ENCODE peak calls at places on chromosomes 3 and 15, in ten cellular contexts. U, V, D, B, Q, L, M, Y, S and I are unnamed samples.

GRCh38 chr3:177464392-177465225 is 267.3 kb upstream of the TBL1XR1 start:
- DNase-seq in U (no peak), V (no peak), D (no peak), B (no peak), Q (no peak), L (no peak), M (no peak), Y (no peak), S (no peak), I (no peak)

GRCh38 chr3:18989237-18989812 is 159.0 kb upstream of the KCNH8 start:
- DNase-seq in U (no peak), V (no peak), D (no peak), B (no peak), Q (no peak), L (no peak), M (no peak), Y (no peak), S (no peak), I (no peak)

GRCh38 chr3:5479229-5479799 is 291.8 kb downstream of the EDEM1 start:
- DNase-seq in U (no peak), V (no peak), D (no peak), B (no peak), Q (no peak), L (no peak), M (no peak), Y (no peak), S (no peak), I (no peak)

GRCh38 chr15:75348034-75348562 is 1.3 kb downstream of the NEIL1 start:
- DNase-seq in U (no peak), V (no peak), D (no peak), B (no peak), Q (no peak), L (no peak), M (no peak), Y (no peak), S (no peak), I (no peak)

GRCh38 chr3:8990266-8991215 is 27.3 kb upstream of the RAD18 start:
- DNase-seq in U (no peak), V (peak; percentile 64), D (no peak), B (no peak), Q (no peak), L (no peak), M (no peak), Y (no peak), S (no peak), I (no peak)

GRCh38 chr3:20857636-20858035 is 671.6 kb upstream of the SGO1 start:
- DNase-seq in U (no peak), V (no peak), D (no peak), B (no peak), Q (no peak), L (no peak), M (no peak), Y (no peak), S (no peak), I (no peak)

GRCh38 chr3:72441284-72441994 is 406.8 kb downstream of the SHQ1 start:
- DNase-seq in U (no peak), V (no peak), D (no peak), B (no peak), Q (no peak), L (no peak), M (no peak), Y (no peak), S (no peak), I (no peak)

GRCh38 chr3:59212128-59212764 is 162.4 kb upstream of the CFAP20DC start:
- DNase-seq in U (no peak), V (no peak), D (no peak), B (no peak), Q (no peak), L (no peak), M (no peak), Y (peak; percentile 21), S (no peak), I (no peak)

GRCh38 chr3:157532529-157533297 is 29.5 kb upstream of the VEPH1 start:
- DNase-seq in U (peak; percentile 38), V (no peak), D (peak; percentile 17), B (no peak), Q (no peak), L (peak; percentile 28), M (no peak), Y (peak; percentile 58), S (no peak), I (no peak)

GRCh38 chr3:124834723-124835718 is 52.1 kb downstream of the ITGB5 start:
- DNase-seq in U (peak; percentile 38), V (no peak), D (peak; percentile 40), B (no peak), Q (peak; percentile 58), L (peak; percentile 69), M (peak; percentile 60), Y (peak; percentile 61), S (peak; percentile 34), I (no peak)

GRCh38 chr3:133254716-133255115 is 145.1 kb upstream of the BFSP2 start:
- DNase-seq in U (no peak), V (no peak), D (no peak), B (no peak), Q (no peak), L (no peak), M (no peak), Y (no peak), S (no peak), I (no peak)

GRCh38 chr3:126147147-126147931 is 33.0 kb downstream of the ALDH1L1 start:
- DNase-seq in U (no peak), V (peak; percentile 72), D (no peak), B (no peak), Q (peak; percentile 25), L (no peak), M (peak; percentile 13), Y (no peak), S (peak; percentile 6), I (no peak)

GRCh38 chr3:117261907-117262518 is 552.4 kb downstream of the TUSC7 start:
- DNase-seq in U (no peak), V (no peak), D (no peak), B (no peak), Q (no peak), L (no peak), M (no peak), Y (no peak), S (peak; percentile 16), I (no peak)

DNA sequence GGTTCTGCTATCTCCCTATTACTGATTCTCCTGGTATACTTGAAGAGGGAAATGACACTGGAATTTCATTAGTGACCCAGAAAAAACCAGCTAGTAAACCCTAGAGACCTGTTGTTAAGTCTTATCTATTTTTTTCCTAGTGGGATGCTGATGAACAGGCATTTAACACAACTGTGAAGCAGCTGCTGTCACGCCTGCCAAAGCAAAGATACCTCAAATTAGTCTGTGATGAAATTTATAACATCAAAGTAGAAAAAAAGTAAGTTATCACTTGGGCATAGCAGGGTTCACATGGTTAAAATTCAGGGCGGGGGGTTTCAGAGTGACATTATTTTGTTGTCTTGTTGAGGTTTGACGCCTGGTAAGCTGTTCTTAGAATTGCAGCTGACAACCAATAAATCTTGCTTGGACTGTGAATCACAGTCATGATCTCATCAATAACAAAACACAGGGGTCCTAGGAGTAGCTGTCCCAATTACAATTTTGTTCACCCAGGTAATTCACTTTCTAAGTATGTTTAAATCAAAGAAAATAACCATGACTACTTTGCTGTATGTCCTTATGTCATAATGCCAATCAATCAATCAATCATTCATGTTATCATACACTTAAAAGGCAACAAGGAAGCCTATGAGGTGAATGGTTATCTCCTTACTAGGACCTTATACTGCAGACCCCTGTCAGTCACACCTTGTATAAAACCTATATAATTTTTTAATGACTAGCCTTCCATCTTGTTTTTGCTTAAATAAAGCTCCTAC is 4.6 kb downstream of the SRP14 start:
- DNase-seq in U (no peak), V (no peak), D (no peak), B (no peak), Q (no peak), L (no peak), M (no peak), Y (no peak), S (no peak), I (no peak)
- TF ChIP-seq POLR2A in U (no peak), V (no peak), D (no peak), B (no peak), Q (no peak), L (no peak), M (no peak), Y (no peak), S (no peak), I (no peak)

DNA sequence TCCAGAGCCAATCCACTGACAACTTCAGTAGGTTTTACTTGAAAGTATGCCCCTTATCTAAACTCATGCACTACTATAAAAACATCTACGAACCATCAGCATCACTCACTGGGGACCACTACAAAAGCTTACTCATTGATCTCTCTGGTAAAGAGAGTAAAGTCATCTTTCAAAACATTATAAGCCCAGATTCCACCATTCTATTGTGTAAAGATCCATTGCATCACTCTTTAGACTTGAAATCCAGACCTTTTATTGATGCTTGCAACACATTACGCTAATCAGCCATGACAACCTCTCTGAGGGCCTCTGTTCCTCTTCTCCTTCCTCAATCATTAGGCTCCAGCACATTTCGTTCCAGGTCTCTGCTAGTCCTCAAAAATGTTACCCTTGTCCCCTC is 248.9 kb upstream of the WNT5A start:
- DNase-seq in U (no peak), V (no peak), D (no peak), B (no peak), Q (no peak), L (no peak), M (no peak), Y (no peak), S (no peak), I (no peak)
- TF ChIP-seq POLR2A in U (no peak), V (no peak), D (no peak), B (no peak), Q (no peak), L (no peak), M (no peak), Y (no peak), S (no peak), I (no peak)

DNA sequence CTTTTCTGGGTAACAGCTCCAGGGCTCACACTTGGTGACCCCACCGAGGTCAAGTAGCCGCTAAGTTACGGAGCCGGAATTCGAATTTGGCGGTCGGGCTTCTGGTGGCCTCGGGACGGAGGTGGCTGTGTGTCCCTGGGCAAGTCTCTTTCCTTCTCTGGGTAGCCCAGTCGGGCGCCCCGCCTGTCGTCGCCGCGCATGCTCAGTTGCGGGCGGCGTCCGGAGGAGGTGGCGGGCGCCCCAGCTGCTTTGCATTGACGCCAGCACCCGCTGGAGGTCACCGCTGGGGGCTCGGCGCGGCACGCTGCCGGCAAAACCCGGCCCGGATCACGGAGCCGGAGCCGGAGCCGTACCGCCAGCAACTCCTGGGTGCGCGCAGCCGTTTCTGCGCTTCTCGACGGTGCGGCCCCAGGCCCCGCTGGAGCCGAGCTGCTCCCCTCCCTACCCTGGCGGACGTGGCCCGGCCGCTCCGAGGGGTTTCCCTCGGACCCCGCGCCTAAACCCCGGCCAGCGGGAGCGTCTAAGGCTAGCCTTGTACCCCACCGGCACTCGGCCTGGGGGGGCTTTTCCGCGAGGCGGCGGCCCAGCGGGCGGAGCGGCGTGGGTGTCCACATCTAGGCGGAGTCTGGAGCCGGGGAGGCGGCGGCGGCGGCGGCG is 474 bp upstream of the PDE8A start:
- DNase-seq in U (peak; percentile 95), V (peak; percentile 99), D (peak; percentile 95), B (peak; percentile 72), Q (peak; percentile 89), L (peak; percentile 96), M (peak; percentile 95), Y (peak; percentile 99), S (peak; percentile 95), I (peak; percentile 78)
- TF ChIP-seq POLR2A in U (peak; percentile 95), V (peak; percentile 83), D (no peak), B (peak; percentile 15), Q (no peak), L (no peak), M (peak; percentile 90), Y (peak; percentile 25), S (peak; percentile 55), I (no peak)

DNA sequence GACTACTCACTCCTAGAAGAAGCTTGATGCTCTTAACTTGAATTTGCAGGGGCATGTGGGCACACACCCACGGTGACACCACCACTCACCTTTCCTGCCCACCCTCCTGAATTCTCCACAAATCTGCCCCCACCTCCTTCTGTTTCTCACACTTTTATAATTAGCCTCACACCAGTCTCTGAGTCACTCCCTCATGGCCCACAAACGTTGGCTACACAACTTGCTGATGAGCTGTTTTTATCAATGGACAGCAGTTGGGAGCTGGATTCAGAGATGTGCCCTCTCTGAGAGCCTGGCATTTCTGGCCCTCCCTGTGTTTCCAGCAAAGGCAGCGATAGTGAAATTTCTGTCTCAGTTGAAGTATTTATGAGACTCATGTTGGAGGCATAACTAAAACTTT is 1.3 kb downstream of the COLQ start:
- DNase-seq in U (no peak), V (no peak), D (no peak), B (no peak), Q (no peak), L (peak; percentile 36), M (no peak), Y (no peak), S (no peak), I (no peak)
- TF ChIP-seq POLR2A in U (no peak), V (no peak), D (no peak), B (no peak), Q (no peak), L (no peak), M (no peak), Y (no peak), S (no peak), I (no peak)